ENCODE peak calls at places on chromosomes 13 and 19, in four cellular contexts. M is IMR-90, T is upper lobe of left lung, A is K562. N is an unnamed sample. For H3K4me1, the result is how much of the 10 kb centered on the place peaks cover.

GRCh38 chr13:98466634-98467236 is 110.2 kb downstream of the STK24 start:
- DNase-seq in A (peak), T (no peak), M (peak), N (peak)

GRCh38 chr13:37701306-37701705 is 102.7 kb upstream of the POSTN start:
- DNase-seq in A (no peak), M (peak), T (no peak), N (no peak)

GRCh38 chr13:50456111-50456510 is 387.4 kb downstream of the DLEU7 start:
- DNase-seq in A (no peak), M (no peak), T (no peak), N (no peak)

GRCh38 chr19:7648265-7649014 is 11.5 kb downstream of the STXBP2 start:
- DNase-seq in M (no peak), T (no peak), A (no peak), N (no peak)

GRCh38 chr19:57171551-57172081 is 4.3 kb upstream of the DUXA start:
- DNase-seq in A (no peak), M (peak), T (peak), N (peak)

GRCh38 chr13:32262165-32262564 is 53.0 kb downstream of the ZAR1L start:
- DNase-seq in A (no peak), T (no peak), M (peak), N (no peak)

GRCh38 chr13:97971519-97971918 is 18.0 kb downstream of the IPO5 start:
- DNase-seq in A (no peak), M (no peak), T (no peak), N (no peak)

GRCh38 chr13:112972867-112973576 is 4.0 kb downstream of the MCF2L start:
- DNase-seq in T (no peak), M (no peak), A (no peak), N (no peak)

GRCh38 chr13:70905035-70905434 is 796.8 kb upstream of the KLHL1 start:
- DNase-seq in T (no peak), A (no peak), M (no peak), N (peak)

GRCh38 chr19:51808333-51808986 is 13.5 kb downstream of the FPR3 start:
- DNase-seq in T (no peak), M (no peak), A (peak), N (peak)

GRCh38 chr19:10292206-10292788 is 2.5 kb downstream of the ICAM5 start:
- DNase-seq in A (peak), T (peak), M (peak), N (peak)

GRCh38 chr19:3123088-3123721 is 12.6 kb upstream of the GNA15 start:
- DNase-seq in T (peak), M (no peak), A (no peak), N (no peak)
- H3K4me1 ChIP-seq in T (under half), M (under half), A (under half), N (under half)

GRCh38 chr19:13029301-13029880 is 34.1 kb downstream of the NFIX start:
- DNase-seq in T (no peak), A (no peak), M (no peak), N (no peak)
- H3K4me1 ChIP-seq in T (half or more), A (under half), M (under half), N (under half)

GRCh38 chr19:45424191-45425058 is 708 bp upstream of the ERCC1 start:
- DNase-seq in T (peak), A (peak), M (peak), N (peak)
- H3K4me1 ChIP-seq in T (under half), A (under half), M (under half), N (under half)

GRCh38 chr19:18428173-18428836 is 9.1 kb downstream of the SSBP4 start:
- DNase-seq in T (no peak), A (no peak), M (no peak), N (no peak)

GRCh38 chr19:18427752-18428131 is 8.5 kb downstream of the SSBP4 start:
- DNase-seq in A (no peak), M (no peak), T (peak), N (no peak)

GRCh38 chr19:18425515-18426415 is 6.6 kb downstream of the SSBP4 start:
- DNase-seq in M (peak), T (peak), A (peak), N (no peak)

GRCh38 chr19:18426416-18426767 is 7.2 kb downstream of the SSBP4 start:
- DNase-seq in M (no peak), A (no peak), T (peak), N (no peak)

GRCh38 chr19:18427080-18427751 is 8.0 kb downstream of the SSBP4 start:
- DNase-seq in M (no peak), A (no peak), T (peak), N (no peak)
- H3K4me1 ChIP-seq in M (under half), A (under half), T (under half), N (under half)

GRCh38 chr19:1468274-1469199 is 10.5 kb downstream of the C19orf25 start:
- DNase-seq in A (no peak), M (peak), T (peak), N (peak)
- H3K4me1 ChIP-seq in A (under half), M (under half), T (half or more), N (under half)

GRCh38 chr13:40383132-40383531 is 283.3 kb downstream of the FOXO1 start:
- DNase-seq in T (peak), M (no peak), A (no peak), N (no peak)
- H3K4me1 ChIP-seq in T (under half), M (under half), A (under half), N (under half)

GRCh38 chr19:5964816-5965565 is 12.9 kb downstream of the RANBP3 start:
- DNase-seq in A (no peak), M (no peak), T (no peak), N (no peak)
- H3K4me1 ChIP-seq in A (under half), M (half or more), T (half or more), N (half or more)

DNA sequence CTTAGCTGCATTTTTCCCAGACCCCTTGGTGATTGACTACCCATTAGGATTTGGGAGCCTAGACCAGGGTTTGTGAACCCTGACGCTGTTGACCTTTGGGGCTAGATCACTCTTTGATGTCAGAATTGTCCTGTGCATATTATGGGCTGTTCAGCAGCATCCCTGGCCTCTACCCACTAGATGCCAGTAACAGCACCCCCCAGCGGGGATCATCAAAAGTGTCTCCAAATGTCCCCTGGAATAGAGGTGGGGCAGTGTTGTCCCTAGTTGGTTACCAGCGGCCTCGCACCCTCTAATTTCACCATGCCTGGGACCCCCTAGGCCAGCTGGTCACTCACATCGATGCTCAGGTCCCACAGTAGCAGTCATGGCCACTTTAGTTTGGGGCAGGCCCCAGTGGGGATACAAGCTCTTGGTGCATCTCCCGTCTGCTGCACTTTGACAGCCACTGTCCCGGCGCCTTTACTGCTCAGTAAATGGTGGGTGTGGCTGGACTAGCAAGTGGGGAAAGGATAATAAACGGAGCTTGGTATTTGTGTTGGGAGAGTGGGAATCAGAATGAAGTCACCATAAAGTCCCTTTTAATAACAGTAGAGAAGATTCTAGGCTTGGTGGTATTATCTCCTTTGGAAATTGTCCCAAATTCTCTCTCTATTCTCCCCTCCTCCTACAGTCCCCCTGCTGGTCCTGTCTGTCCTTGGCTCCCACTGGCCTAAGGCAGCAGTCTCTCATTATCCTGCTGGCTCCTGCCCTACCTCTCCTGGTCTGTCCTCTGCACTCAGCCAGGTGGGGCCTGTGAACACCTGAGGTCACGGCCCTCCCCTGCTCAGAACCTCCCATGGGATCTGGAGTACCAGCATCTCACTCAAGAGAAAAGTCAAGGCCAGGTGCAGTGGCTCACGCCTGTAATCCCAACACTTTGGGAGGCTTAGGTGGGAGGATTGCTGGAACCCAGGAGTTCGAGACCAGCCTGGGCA is 80.6 kb downstream of the SIPA1L3 start:
- DNase-seq in M (no peak), T (no peak), A (peak), N (no peak)
- H3K4me1 ChIP-seq in M (under half), T (under half), A (under half), N (under half)

DNA sequence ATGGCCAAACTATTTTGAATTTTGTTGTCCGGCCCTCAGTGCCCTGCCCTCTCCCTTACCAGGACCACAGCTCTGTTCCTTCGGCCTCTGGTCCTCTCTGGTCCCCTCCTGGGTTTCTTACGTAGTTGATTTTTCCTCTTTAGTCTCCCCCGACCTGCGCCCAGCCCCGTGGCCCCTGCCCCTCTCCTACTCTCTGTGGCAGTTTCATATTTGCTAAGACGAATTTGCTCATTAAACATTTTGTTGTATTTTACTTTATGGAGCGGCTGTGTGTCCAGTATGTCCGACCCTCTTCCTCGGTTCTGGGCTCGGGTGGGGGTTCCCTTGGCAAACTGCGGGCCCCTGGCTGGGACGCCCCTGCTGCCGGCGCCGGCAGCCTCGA is 576 bp upstream of the EPN1 start:
- DNase-seq in A (no peak), M (no peak), T (no peak), N (no peak)
- H3K4me1 ChIP-seq in A (under half), M (under half), T (under half), N (under half)